ENCODE peak calls at places on chromosomes 16 and 17, in ten cellular contexts. One of them, this sample, is unnamed.

GRCh38 chr16:16071631-16072244 is 122.3 kb downstream of the ABCC1 start:
- DNase-seq in uterus: peak; percentile 53
- DNase-seq in ovary: peak; percentile 67
- DNase-seq in sigmoid colon: no peak
- DNase-seq in lower leg skin: no peak
- DNase-seq in H54: no peak
- DNase-seq in tibial nerve: no peak
- DNase-seq in prostate gland: no peak
- DNase-seq in suprapubic skin: no peak
- DNase-seq in adrenal gland: peak; percentile 86
- DNase-seq in this sample: no peak

GRCh38 chr17:45731459-45731858 is 52.7 kb upstream of the CRHR1 start:
- DNase-seq in uterus: no peak
- DNase-seq in ovary: no peak
- DNase-seq in sigmoid colon: no peak
- DNase-seq in lower leg skin: no peak
- DNase-seq in H54: no peak
- DNase-seq in tibial nerve: no peak
- DNase-seq in prostate gland: no peak
- DNase-seq in suprapubic skin: no peak
- DNase-seq in adrenal gland: no peak
- DNase-seq in this sample: no peak

GRCh38 chr16:84514874-84515835 is 10.7 kb upstream of the MEAK7 start:
- DNase-seq in uterus: no peak
- DNase-seq in ovary: no peak
- DNase-seq in sigmoid colon: no peak
- DNase-seq in lower leg skin: no peak
- DNase-seq in H54: no peak
- DNase-seq in tibial nerve: no peak
- DNase-seq in prostate gland: no peak
- DNase-seq in suprapubic skin: no peak
- DNase-seq in adrenal gland: peak; percentile 62
- DNase-seq in this sample: no peak

GRCh38 chr16:48215738-48216137 is 28.4 kb upstream of the LONP2 start:
- DNase-seq in uterus: no peak
- DNase-seq in ovary: no peak
- DNase-seq in sigmoid colon: no peak
- DNase-seq in lower leg skin: no peak
- DNase-seq in H54: no peak
- DNase-seq in tibial nerve: no peak
- DNase-seq in prostate gland: no peak
- DNase-seq in suprapubic skin: no peak
- DNase-seq in adrenal gland: no peak
- DNase-seq in this sample: no peak

GRCh38 chr17:78739331-78739853 is 42.7 kb downstream of the CYTH1 start:
- DNase-seq in uterus: no peak
- DNase-seq in ovary: no peak
- DNase-seq in sigmoid colon: no peak
- DNase-seq in lower leg skin: no peak
- DNase-seq in H54: no peak
- DNase-seq in tibial nerve: no peak
- DNase-seq in prostate gland: no peak
- DNase-seq in suprapubic skin: no peak
- DNase-seq in adrenal gland: no peak
- DNase-seq in this sample: no peak

GRCh38 chr16:81447383-81448101 is 2.9 kb downstream of the CMIP start:
- DNase-seq in uterus: no peak
- DNase-seq in ovary: no peak
- DNase-seq in sigmoid colon: no peak
- DNase-seq in lower leg skin: peak; percentile 39
- DNase-seq in H54: no peak
- DNase-seq in tibial nerve: no peak
- DNase-seq in prostate gland: peak; percentile 53
- DNase-seq in suprapubic skin: no peak
- DNase-seq in adrenal gland: peak; percentile 63
- DNase-seq in this sample: peak; percentile 9

GRCh38 chr17:38464723-38465419 is 36.6 kb downstream of the ARHGAP23 start:
- DNase-seq in uterus: peak; percentile 93
- DNase-seq in ovary: peak; percentile 94
- DNase-seq in sigmoid colon: peak; percentile 97
- DNase-seq in lower leg skin: peak; percentile 79
- DNase-seq in H54: peak; percentile 91
- DNase-seq in tibial nerve: peak; percentile 82
- DNase-seq in prostate gland: peak; percentile 70
- DNase-seq in suprapubic skin: peak; percentile 92
- DNase-seq in adrenal gland: peak; percentile 91
- DNase-seq in this sample: peak; percentile 71

GRCh38 chr16:90077757-90078593 is 844 bp upstream of the PRDM7 start:
- DNase-seq in uterus: no peak
- DNase-seq in ovary: peak; percentile 38
- DNase-seq in sigmoid colon: no peak
- DNase-seq in lower leg skin: no peak
- DNase-seq in H54: no peak
- DNase-seq in tibial nerve: no peak
- DNase-seq in prostate gland: no peak
- DNase-seq in suprapubic skin: no peak
- DNase-seq in adrenal gland: peak; percentile 67
- DNase-seq in this sample: peak; percentile 58

GRCh38 chr17:74268554-74268953 is 5.5 kb upstream of the DNAI2 start:
- DNase-seq in uterus: no peak
- DNase-seq in ovary: no peak
- DNase-seq in sigmoid colon: no peak
- DNase-seq in lower leg skin: no peak
- DNase-seq in H54: no peak
- DNase-seq in tibial nerve: no peak
- DNase-seq in prostate gland: no peak
- DNase-seq in suprapubic skin: no peak
- DNase-seq in adrenal gland: no peak
- DNase-seq in this sample: no peak

DNA sequence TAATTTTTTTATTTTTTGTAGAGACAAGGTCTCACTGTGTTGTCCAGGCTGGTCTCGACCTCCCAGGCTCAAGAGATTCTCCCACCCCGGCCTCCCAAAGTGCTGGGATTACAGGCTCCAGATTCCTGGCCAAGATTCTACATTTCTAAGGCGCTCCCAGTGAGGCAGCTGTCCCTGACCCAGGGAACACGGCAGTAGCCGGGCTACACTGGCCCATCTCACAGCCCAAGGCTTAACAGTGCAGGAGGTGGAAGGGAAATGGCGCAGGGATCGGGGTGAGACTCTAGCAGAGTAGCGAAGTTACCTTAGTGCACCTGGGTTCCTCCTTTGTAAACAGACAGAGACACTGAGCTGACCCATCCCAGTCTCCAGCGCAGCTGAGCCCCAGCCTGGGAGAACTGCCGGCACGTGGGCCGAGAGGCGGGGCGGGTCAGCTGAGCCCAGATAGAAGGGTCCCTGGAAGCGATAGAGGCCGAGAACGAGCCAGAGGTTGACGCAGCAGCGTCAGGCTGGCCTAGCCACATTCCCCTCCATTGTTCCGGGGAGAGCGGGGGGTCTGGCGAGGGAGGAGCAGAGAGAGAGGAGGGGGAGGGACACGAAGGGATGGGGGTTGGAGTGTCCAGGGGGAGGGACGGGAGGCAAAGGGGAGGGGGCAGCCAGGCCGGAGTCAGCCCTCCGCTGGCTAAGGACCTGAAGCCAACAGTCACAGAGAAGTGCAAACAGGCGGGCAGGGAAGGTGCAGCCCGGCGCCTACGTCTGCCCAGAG is 2.5 kb downstream of the CARHSP1 start:
- DNase-seq in uterus: peak; percentile 78
- DNase-seq in ovary: peak; percentile 81
- DNase-seq in sigmoid colon: peak; percentile 89
- DNase-seq in lower leg skin: no peak
- DNase-seq in H54: no peak
- DNase-seq in tibial nerve: no peak
- DNase-seq in prostate gland: peak; percentile 37
- DNase-seq in suprapubic skin: peak; percentile 80
- DNase-seq in adrenal gland: no peak
- DNase-seq in this sample: no peak
- TF ChIP-seq POLR2A in uterus: no peak
- TF ChIP-seq POLR2A in ovary: peak; percentile 53
- TF ChIP-seq POLR2A in sigmoid colon: no peak
- TF ChIP-seq POLR2A in lower leg skin: no peak
- TF ChIP-seq POLR2A in H54: no peak
- TF ChIP-seq POLR2A in tibial nerve: peak; percentile 40
- TF ChIP-seq POLR2A in prostate gland: no peak
- TF ChIP-seq POLR2A in suprapubic skin: no peak
- TF ChIP-seq POLR2A in adrenal gland: peak; percentile 82
- TF ChIP-seq POLR2A in this sample: no peak

DNA sequence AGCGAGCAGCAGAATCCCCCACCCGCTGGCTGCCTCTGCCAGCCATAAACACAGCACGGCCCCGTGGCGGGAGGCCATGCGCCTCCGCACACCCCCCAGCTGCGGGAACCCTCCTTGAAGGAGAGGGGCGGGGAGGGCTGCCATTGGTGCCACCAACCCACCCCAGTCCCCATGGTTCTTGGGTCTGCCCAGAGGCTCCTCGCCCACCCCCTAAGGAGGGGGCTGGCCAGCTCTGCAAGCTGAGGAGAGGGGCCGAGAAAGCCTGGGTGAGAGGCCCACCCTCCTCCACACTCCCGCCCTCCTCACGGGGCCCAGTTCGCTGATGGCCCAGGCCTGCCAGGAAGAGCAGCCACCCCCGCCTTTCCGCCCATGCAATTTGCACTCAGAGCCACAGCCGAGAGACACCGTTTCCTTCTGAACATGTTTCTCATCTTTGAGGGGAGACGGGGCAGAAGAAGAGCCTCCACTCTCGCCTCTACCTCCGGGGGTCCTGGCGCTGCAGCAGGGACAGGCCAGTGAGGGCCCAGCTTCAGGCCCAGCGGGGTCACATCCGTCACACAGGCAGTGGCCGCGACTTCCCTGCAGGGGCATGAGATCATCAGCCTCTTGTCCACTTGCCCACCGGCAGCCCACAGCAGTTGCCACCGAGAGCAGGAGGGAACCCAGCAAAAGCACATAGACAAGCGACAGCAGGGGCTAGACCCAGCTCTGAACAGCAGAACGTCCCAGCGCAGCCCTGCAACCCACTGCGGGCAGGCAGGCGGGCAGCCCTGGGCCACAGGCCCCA is 23.0 kb downstream of the KATNB1 start:
- DNase-seq in uterus: no peak
- DNase-seq in ovary: no peak
- DNase-seq in sigmoid colon: no peak
- DNase-seq in lower leg skin: no peak
- DNase-seq in H54: no peak
- DNase-seq in tibial nerve: no peak
- DNase-seq in prostate gland: no peak
- DNase-seq in suprapubic skin: no peak
- DNase-seq in adrenal gland: no peak
- DNase-seq in this sample: no peak
- TF ChIP-seq POLR2A in uterus: no peak
- TF ChIP-seq POLR2A in ovary: no peak
- TF ChIP-seq POLR2A in sigmoid colon: no peak
- TF ChIP-seq POLR2A in lower leg skin: no peak
- TF ChIP-seq POLR2A in H54: no peak
- TF ChIP-seq POLR2A in tibial nerve: no peak
- TF ChIP-seq POLR2A in prostate gland: no peak
- TF ChIP-seq POLR2A in suprapubic skin: no peak
- TF ChIP-seq POLR2A in adrenal gland: no peak
- TF ChIP-seq POLR2A in this sample: no peak

GRCh38 chr17:82372063-82372590 is 562 bp downstream of the UTS2R start:
- DNase-seq in uterus: no peak
- DNase-seq in ovary: no peak
- DNase-seq in sigmoid colon: no peak
- DNase-seq in lower leg skin: no peak
- DNase-seq in H54: no peak
- DNase-seq in tibial nerve: no peak
- DNase-seq in prostate gland: no peak
- DNase-seq in suprapubic skin: no peak
- DNase-seq in adrenal gland: no peak
- DNase-seq in this sample: no peak
- TF ChIP-seq POLR2A in uterus: no peak
- TF ChIP-seq POLR2A in ovary: no peak
- TF ChIP-seq POLR2A in sigmoid colon: no peak
- TF ChIP-seq POLR2A in lower leg skin: no peak
- TF ChIP-seq POLR2A in H54: no peak
- TF ChIP-seq POLR2A in tibial nerve: no peak
- TF ChIP-seq POLR2A in prostate gland: no peak
- TF ChIP-seq POLR2A in suprapubic skin: no peak
- TF ChIP-seq POLR2A in adrenal gland: no peak
- TF ChIP-seq POLR2A in this sample: no peak

GRCh38 chr16:70396209-70396904 is 42.5 kb downstream of the ST3GAL2 start:
- DNase-seq in uterus: no peak
- DNase-seq in ovary: no peak
- DNase-seq in sigmoid colon: no peak
- DNase-seq in lower leg skin: no peak
- DNase-seq in H54: no peak
- DNase-seq in tibial nerve: no peak
- DNase-seq in prostate gland: no peak
- DNase-seq in suprapubic skin: no peak
- DNase-seq in adrenal gland: peak; percentile 88
- DNase-seq in this sample: peak; percentile 97

GRCh38 chr16:70399951-70400350 is 38.9 kb downstream of the ST3GAL2 start:
- DNase-seq in uterus: no peak
- DNase-seq in ovary: no peak
- DNase-seq in sigmoid colon: no peak
- DNase-seq in lower leg skin: no peak
- DNase-seq in H54: no peak
- DNase-seq in tibial nerve: no peak
- DNase-seq in prostate gland: no peak
- DNase-seq in suprapubic skin: no peak
- DNase-seq in adrenal gland: no peak
- DNase-seq in this sample: no peak

GRCh38 chr16:70399326-70399725 is 39.6 kb downstream of the ST3GAL2 start:
- DNase-seq in uterus: no peak
- DNase-seq in ovary: no peak
- DNase-seq in sigmoid colon: no peak
- DNase-seq in lower leg skin: no peak
- DNase-seq in H54: no peak
- DNase-seq in tibial nerve: no peak
- DNase-seq in prostate gland: no peak
- DNase-seq in suprapubic skin: no peak
- DNase-seq in adrenal gland: no peak
- DNase-seq in this sample: peak; percentile 53

GRCh38 chr16:70395345-70395901 is 43.5 kb downstream of the ST3GAL2 start:
- DNase-seq in uterus: no peak
- DNase-seq in ovary: peak; percentile 40
- DNase-seq in sigmoid colon: no peak
- DNase-seq in lower leg skin: no peak
- DNase-seq in H54: peak; percentile 56
- DNase-seq in tibial nerve: no peak
- DNase-seq in prostate gland: peak; percentile 19
- DNase-seq in suprapubic skin: no peak
- DNase-seq in adrenal gland: peak; percentile 77
- DNase-seq in this sample: peak; percentile 91

DNA sequence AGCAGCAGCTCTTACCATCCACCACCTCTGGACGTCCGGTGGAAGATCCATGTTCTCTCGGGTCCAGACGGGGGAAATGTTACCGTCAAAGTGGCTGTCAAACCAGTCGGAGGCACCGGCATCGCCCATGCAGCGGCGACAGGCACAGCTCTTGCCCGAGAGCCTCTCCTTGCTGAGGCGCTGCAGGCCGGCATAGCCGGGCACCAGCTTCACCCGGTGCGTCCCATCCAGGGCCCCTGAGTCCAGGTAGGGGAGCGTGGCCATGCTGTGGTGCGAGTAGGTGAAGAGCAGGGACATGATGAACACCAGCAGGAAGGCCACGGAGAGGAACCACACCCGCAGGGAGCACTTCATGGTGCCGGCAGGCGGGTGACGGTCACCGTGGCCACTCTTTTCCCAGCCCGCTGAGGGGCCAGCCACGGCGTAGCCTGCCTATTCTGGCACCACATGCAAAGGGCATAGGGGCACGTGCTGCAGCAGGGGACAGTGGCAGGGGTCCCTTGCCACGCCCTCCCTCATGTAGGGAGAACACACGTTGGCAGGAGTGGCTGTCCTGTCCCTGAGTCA is 40.6 kb downstream of the ST3GAL2 start:
- DNase-seq in uterus: no peak
- DNase-seq in ovary: no peak
- DNase-seq in sigmoid colon: no peak
- DNase-seq in lower leg skin: no peak
- DNase-seq in H54: no peak
- DNase-seq in tibial nerve: no peak
- DNase-seq in prostate gland: no peak
- DNase-seq in suprapubic skin: no peak
- DNase-seq in adrenal gland: no peak
- DNase-seq in this sample: no peak
- TF ChIP-seq POLR2A in uterus: no peak
- TF ChIP-seq POLR2A in ovary: no peak
- TF ChIP-seq POLR2A in sigmoid colon: no peak
- TF ChIP-seq POLR2A in lower leg skin: no peak
- TF ChIP-seq POLR2A in H54: no peak
- TF ChIP-seq POLR2A in tibial nerve: no peak
- TF ChIP-seq POLR2A in prostate gland: no peak
- TF ChIP-seq POLR2A in suprapubic skin: no peak
- TF ChIP-seq POLR2A in adrenal gland: no peak
- TF ChIP-seq POLR2A in this sample: no peak